ENCODE peak calls at places on chromosomes 7 and 10, in four cellular contexts. R is left ventricle myocardium inferior, S is psoas muscle, Q is HuH-7.5. E is an unnamed sample.

GRCh38 chr10:72692897-72693598 is 1.1 kb downstream of the MCU start:
- DNase-seq in R (no peak), S (no peak), Q (no peak), E (no peak)

GRCh38 chr7:94212160-94212559 is 182.5 kb upstream of the COL1A2 start:
- DNase-seq in R (no peak), S (no peak), Q (no peak), E (no peak)

GRCh38 chr7:94656925-94657731 is 1.2 kb upstream of the SGCE start:
- DNase-seq in R (no peak), S (no peak), Q (no peak), E (no peak)

GRCh38 chr10:129531195-129531968 is 64.3 kb downstream of the MGMT start:
- DNase-seq in R (no peak), S (peak; percentile 34), Q (no peak), E (no peak)

GRCh38 chr7:131103997-131104396 is 223.7 kb upstream of the MKLN1 start:
- DNase-seq in R (no peak), S (no peak), Q (no peak), E (no peak)

GRCh38 chr7:101880536-101881443 is 63.4 kb downstream of the CUX1 start:
- DNase-seq in R (no peak), S (no peak), Q (no peak), E (peak; percentile 62)

GRCh38 chr7:140316165-140316661 is 82.1 kb downstream of the SLC37A3 start:
- DNase-seq in R (peak; percentile 44), S (peak; percentile 81), Q (no peak), E (peak; percentile 78)

GRCh38 chr7:87056346-87056745 is 3.1 kb downstream of the ELAPOR2 start:
- DNase-seq in R (no peak), S (no peak), Q (no peak), E (no peak)

GRCh38 chr10:119543814-119544642 is 1.5 kb upstream of the RGS10 start:
- DNase-seq in R (no peak), S (no peak), Q (no peak), E (no peak)

GRCh38 chr10:17029581-17030271 is 99.9 kb downstream of the CUBN start:
- DNase-seq in R (peak; percentile 73), S (peak; percentile 72), Q (no peak), E (peak; percentile 39)

GRCh38 chr10:7409732-7410168 is 1.1 kb downstream of the SFMBT2 start:
- DNase-seq in R (no peak), S (no peak), Q (no peak), E (no peak)

GRCh38 chr7:38858281-38858884 is 50.6 kb downstream of the VPS41 start:
- DNase-seq in R (no peak), S (no peak), Q (no peak), E (no peak)

GRCh38 chr10:17607603-17608332 is 9.4 kb downstream of the HACD1 start:
- DNase-seq in R (no peak), S (no peak), Q (no peak), E (no peak)